ENCODE peak calls at places on chromosomes 12 and 14, in five cellular contexts. G, W, H, X and P are unnamed samples.
A peak's percentile ranks its signal among the peaks of the same experiment; 100 is the strongest.

GRCh38 chr12:70733385-70733784 is 96.2 kb upstream of the PTPRB start:
- DNase-seq in G (no peak), W (peak; percentile 41), H (no peak), X (peak; percentile 53), P (peak; percentile 9)

GRCh38 chr12:55670213-55670730 is 33.6 kb downstream of the OR10P1 start:
- DNase-seq in X (no peak), W (no peak), H (no peak), G (peak; percentile 22), P (no peak)

GRCh38 chr14:38256358-38256840 is 506 bp upstream of the CLEC14A start:
- DNase-seq in H (no peak), W (peak; percentile 48), X (no peak), G (no peak), P (no peak)

GRCh38 chr14:50521912-50522341 is 10.4 kb downstream of the MAP4K5 start:
- DNase-seq in G (no peak), W (no peak), X (peak; percentile 78), H (no peak), P (no peak)

GRCh38 chr12:122730215-122731014 is at the start of gene HCAR1:
- DNase-seq in H (no peak), G (peak; percentile 71), X (no peak), W (no peak), P (peak; percentile 45)

GRCh38 chr12:120763250-120763649 is 37.6 kb downstream of the ACADS start:
- DNase-seq in H (no peak), W (no peak), X (no peak), G (peak; percentile 29), P (no peak)

GRCh38 chr14:61640158-61640833 is 55.0 kb upstream of the HIF1A start:
- DNase-seq in G (no peak), X (no peak), W (no peak), H (no peak), P (no peak)

GRCh38 chr12:113724703-113725556 is 241.2 kb downstream of the RBM19 start:
- DNase-seq in G (no peak), H (no peak), W (no peak), X (no peak), P (no peak)

GRCh38 chr12:122963928-122964240 is 2.4 kb downstream of the ABCB9 start:
- DNase-seq in H (peak; percentile 78), X (peak; percentile 64), G (no peak), W (no peak), P (peak; percentile 73)

GRCh38 chr14:58878740-58879139 is 241.0 kb downstream of the DACT1 start:
- DNase-seq in H (no peak), X (peak; percentile 23), G (no peak), W (no peak), P (no peak)

GRCh38 chr14:97634786-97635185 is 837.6 kb downstream of the VRK1 start:
- DNase-seq in W (no peak), G (no peak), H (no peak), X (no peak), P (peak; percentile 25)

GRCh38 chr14:44846232-44846824 is 115.4 kb downstream of the KLHL28 start:
- DNase-seq in G (no peak), W (peak; percentile 2), X (peak; percentile 21), H (no peak), P (no peak)

GRCh38 chr14:32350020-32350419 is 20.9 kb downstream of the AKAP6 start:
- DNase-seq in X (no peak), H (no peak), G (no peak), W (no peak), P (no peak)

GRCh38 chr14:104085032-104085888 is at the start of gene ASPG:
- DNase-seq in W (no peak), X (no peak), G (no peak), H (no peak), P (no peak)

GRCh38 chr12:54413284-54414190 is 5.5 kb downstream of the ITGA5 start:
- DNase-seq in X (peak; percentile 37), G (peak; percentile 79), W (no peak), H (no peak), P (no peak)

GRCh38 chr12:65215449-65215848 is 46.1 kb downstream of the LEMD3 start:
- DNase-seq in H (no peak), G (no peak), W (no peak), X (no peak), P (no peak)

GRCh38 chr14:72742682-72743195 is 151.2 kb downstream of the DPF3 start:
- DNase-seq in W (no peak), H (no peak), G (peak; percentile 22), X (no peak), P (no peak)

GRCh38 chr12:82504411-82504810 is 146.1 kb downstream of the METTL25 start:
- DNase-seq in H (no peak), G (no peak), X (no peak), W (peak; percentile 11), P (no peak)

GRCh38 chr12:19922687-19923086 is 445.6 kb upstream of the PDE3A start:
- DNase-seq in G (no peak), X (peak; percentile 10), H (no peak), W (no peak), P (no peak)

GRCh38 chr12:67811437-67812361 is 163.2 kb downstream of the DYRK2 start:
- DNase-seq in W (peak; percentile 43), G (no peak), X (peak; percentile 90), H (no peak), P (peak; percentile 57)

GRCh38 chr14:20657216-20658211 is 16.0 kb upstream of the OR6S1 start:
- DNase-seq in G (peak; percentile 65), W (no peak), H (no peak), X (no peak), P (peak; percentile 31)

GRCh38 chr12:105983622-105984325 is 155.0 kb downstream of the NUAK1 start:
- DNase-seq in H (no peak), G (no peak), X (peak; percentile 97), W (peak; percentile 78), P (no peak)

GRCh38 chr12:99386907-99387306 is 260.6 kb upstream of the GARIN6 start:
- DNase-seq in G (no peak), W (no peak), H (no peak), X (peak; percentile 41), P (no peak)

GRCh38 chr14:100622234-100622633 is 35.0 kb upstream of the BEGAIN start:
- DNase-seq in H (no peak), W (no peak), G (no peak), X (no peak), P (peak; percentile 15)

GRCh38 chr12:29283969-29284368 is 97.0 kb downstream of the ERGIC2 start:
- DNase-seq in X (peak; percentile 59), G (no peak), H (no peak), W (no peak), P (no peak)

GRCh38 chr12:124395986-124396385 is 101.1 kb downstream of the RFLNA start:
- DNase-seq in H (no peak), X (no peak), G (no peak), W (no peak), P (no peak)

GRCh38 chr14:23937121-23937692 is 16.4 kb upstream of the DHRS4 start:
- DNase-seq in W (no peak), G (no peak), X (no peak), H (no peak), P (no peak)

GRCh38 chr12:104816845-104817503 is 141.1 kb downstream of the SLC41A2 start:
- DNase-seq in H (no peak), W (no peak), X (no peak), G (no peak), P (no peak)

GRCh38 chr14:26370118-26370517 is 227.7 kb downstream of the NOVA1 start:
- DNase-seq in G (no peak), W (peak; percentile 67), H (no peak), X (peak; percentile 11), P (peak; percentile 1)

GRCh38 chr14:85423889-85424288 is 106.1 kb upstream of the FLRT2 start:
- DNase-seq in G (no peak), X (no peak), W (no peak), H (no peak), P (no peak)

GRCh38 chr14:90087433-90087832 is 25.6 kb downstream of the KCNK13 start:
- DNase-seq in X (peak; percentile 89), H (peak; percentile 9), G (no peak), W (peak; percentile 47), P (peak; percentile 41)

GRCh38 chr12:8912910-8913309 is 1.4 kb upstream of the PHC1 start:
- DNase-seq in X (no peak), H (no peak), W (no peak), G (no peak), P (no peak)

GRCh38 chr14:78302841-78303240 is 132.7 kb downstream of the NRXN3 start:
- DNase-seq in H (no peak), X (no peak), W (no peak), G (no peak), P (no peak)

GRCh38 chr12:28114488-28114887 is 75.8 kb upstream of the CCDC91 start:
- DNase-seq in X (peak; percentile 65), W (no peak), H (no peak), G (no peak), P (peak; percentile 52)

GRCh38 chr12:130832561-130833209 is 6.4 kb downstream of the STX2 start:
- DNase-seq in X (peak; percentile 68), H (peak; percentile 21), G (peak; percentile 45), W (peak; percentile 54), P (peak; percentile 62)

GRCh38 chr14:99564256-99564902 is 39.6 kb downstream of the CCDC85C start:
- DNase-seq in X (peak; percentile 80), W (peak; percentile 52), G (no peak), H (no peak), P (no peak)

GRCh38 chr12:55619352-55620138 is 17.1 kb upstream of the OR10P1 start:
- DNase-seq in H (no peak), W (peak; percentile 68), X (peak; percentile 88), G (no peak), P (peak; percentile 5)